ENCODE peak calls at places on chromosomes 5 and 9, in ten cellular contexts. J is HEK293T; S is bronchial epithelial cell; Q is stimulated activated CD4-positive, alpha-beta T cell treated with anti-CD3 and anti-CD28 coated beads, Interleukin-12 subunit alpha, Interleukin-12 subunit beta, amount 100 ng/mL, for 4 hours; D is cardiac fibroblast; Z is brain microvascular endothelial cell; P is activated CD4-positive, CD25-positive, alpha-beta regulatory T cell treated with anti-CD3 and anti-CD28 coated beads, Interleukin-2, amount 50 U/mL, for 72 hours; U is sciatic nerve; G is ACHN; I is KBM-7. B is an unnamed sample.

GRCh38 chr5:176762489-176762888 is 47.9 kb upstream of the UNC5A start:
- DNase-seq in J (no peak), S (peak), Q (no peak), D (no peak), Z (no peak), P (no peak), U (peak), G (peak), I (no peak), B (no peak)

GRCh38 chr5:125416055-125416454 is 669.6 kb upstream of the ZNF608 start:
- DNase-seq in J (no peak), S (no peak), Q (no peak), D (no peak), Z (no peak), P (no peak), U (no peak), G (no peak), I (no peak), B (no peak)

GRCh38 chr9:36031774-36032565 is 4.7 kb upstream of the RECK start:
- DNase-seq in J (no peak), S (no peak), Q (no peak), D (no peak), Z (no peak), P (no peak), U (no peak), G (no peak), I (no peak), B (no peak)

GRCh38 chr5:572398-573019 is 39.6 kb upstream of the CEP72 start:
- DNase-seq in J (no peak), S (no peak), Q (no peak), D (no peak), Z (no peak), P (no peak), U (no peak), G (no peak), I (no peak), B (no peak)

GRCh38 chr9:36400332-36401178 is 486 bp upstream of the RNF38 start:
- DNase-seq in J (peak), S (peak), Q (peak), D (peak), Z (peak), P (peak), U (peak), G (peak), I (peak), B (peak)

GRCh38 chr5:72467987-72468386 is 39.2 kb downstream of the ZNF366 start:
- DNase-seq in J (no peak), S (peak), Q (no peak), D (peak), Z (peak), P (no peak), U (no peak), G (no peak), I (no peak), B (no peak)

GRCh38 chr9:89495824-89496555 is 1.9 kb downstream of the SEMA4D start:
- DNase-seq in J (no peak), S (no peak), Q (no peak), D (no peak), Z (no peak), P (no peak), U (no peak), G (no peak), I (no peak), B (no peak)

GRCh38 chr5:34585601-34586104 is 70.5 kb upstream of the RAI14 start:
- DNase-seq in J (no peak), S (peak), Q (no peak), D (peak), Z (peak), P (no peak), U (no peak), G (no peak), I (no peak), B (no peak)

GRCh38 chr9:78319197-78320029 is 22.5 kb downstream of the PSAT1 start:
- DNase-seq in J (no peak), S (no peak), Q (no peak), D (no peak), Z (no peak), P (no peak), U (no peak), G (no peak), I (no peak), B (no peak)

GRCh38 chr5:125422342-125422741 is 675.9 kb upstream of the ZNF608 start:
- DNase-seq in J (no peak), S (no peak), Q (no peak), D (no peak), Z (no peak), P (no peak), U (no peak), G (no peak), I (no peak), B (no peak)

GRCh38 chr5:174935854-174936474 is 211.6 kb downstream of the MSX2 start:
- DNase-seq in J (peak), S (peak), Q (peak), D (peak), Z (peak), P (peak), U (peak), G (peak), I (peak), B (peak)

GRCh38 chr5:58378613-58379385 is 81.1 kb downstream of the PLK2 start:
- DNase-seq in J (no peak), S (peak), Q (no peak), D (peak), Z (no peak), P (no peak), U (no peak), G (no peak), I (no peak), B (no peak)